ENCODE peak calls at places on chromosomes 5 and 9, in five cellular contexts. One of them, this sample, is unnamed.

GRCh38 chr5:115116001-115116400 is 53.7 kb downstream of the TRIM36 start:
- DNase-seq in cerebellar cortex: no peak
- DNase-seq in GM13977: no peak
- DNase-seq in activated T-helper 1 cell treated with anti-CD3 and anti-CD28 coated beads, Interleukin-12 subunit alpha, Interleukin-12 subunit beta, Interleukin-2, Interleukin-4 antibody, amounts not matched to agents 30 ng/mL and 10 ng/mL and 1 ng/mL, durations not matched to agents 14 hours and 24 hours and 36 hours: no peak
- DNase-seq in C1 segment of cervical spinal cord: no peak
- DNase-seq in this sample: no peak

GRCh38 chr5:146331257-146331822 is 7.3 kb upstream of the POU4F3 start:
- DNase-seq in cerebellar cortex: no peak
- DNase-seq in activated T-helper 1 cell treated with anti-CD3 and anti-CD28 coated beads, Interleukin-12 subunit alpha, Interleukin-12 subunit beta, Interleukin-2, Interleukin-4 antibody, amounts not matched to agents 30 ng/mL and 10 ng/mL and 1 ng/mL, durations not matched to agents 14 hours and 24 hours and 36 hours: no peak
- DNase-seq in GM13977: no peak
- DNase-seq in C1 segment of cervical spinal cord: no peak
- DNase-seq in this sample: no peak

GRCh38 chr5:147751156-147751830 is 31.2 kb downstream of the JAKMIP2 start:
- DNase-seq in C1 segment of cervical spinal cord: no peak
- DNase-seq in activated T-helper 1 cell treated with anti-CD3 and anti-CD28 coated beads, Interleukin-12 subunit alpha, Interleukin-12 subunit beta, Interleukin-2, Interleukin-4 antibody, amounts not matched to agents 30 ng/mL and 10 ng/mL and 1 ng/mL, durations not matched to agents 14 hours and 24 hours and 36 hours: no peak
- DNase-seq in cerebellar cortex: no peak
- DNase-seq in GM13977: no peak
- DNase-seq in this sample: no peak

GRCh38 chr5:17000296-17000939 is 64.3 kb upstream of the MYO10 start:
- DNase-seq in activated T-helper 1 cell treated with anti-CD3 and anti-CD28 coated beads, Interleukin-12 subunit alpha, Interleukin-12 subunit beta, Interleukin-2, Interleukin-4 antibody, amounts not matched to agents 30 ng/mL and 10 ng/mL and 1 ng/mL, durations not matched to agents 14 hours and 24 hours and 36 hours: no peak
- DNase-seq in cerebellar cortex: no peak
- DNase-seq in C1 segment of cervical spinal cord: no peak
- DNase-seq in GM13977: no peak
- DNase-seq in this sample: peak; percentile 90

GRCh38 chr5:72241346-72242003 is 78.6 kb downstream of the MRPS27 start:
- DNase-seq in activated T-helper 1 cell treated with anti-CD3 and anti-CD28 coated beads, Interleukin-12 subunit alpha, Interleukin-12 subunit beta, Interleukin-2, Interleukin-4 antibody, amounts not matched to agents 30 ng/mL and 10 ng/mL and 1 ng/mL, durations not matched to agents 14 hours and 24 hours and 36 hours: no peak
- DNase-seq in GM13977: no peak
- DNase-seq in cerebellar cortex: peak; percentile 67
- DNase-seq in C1 segment of cervical spinal cord: peak; percentile 47
- DNase-seq in this sample: no peak

GRCh38 chr9:126337690-126338426 is 11.2 kb downstream of the MVB12B start:
- DNase-seq in cerebellar cortex: peak; percentile 10
- DNase-seq in C1 segment of cervical spinal cord: peak; percentile 54
- DNase-seq in activated T-helper 1 cell treated with anti-CD3 and anti-CD28 coated beads, Interleukin-12 subunit alpha, Interleukin-12 subunit beta, Interleukin-2, Interleukin-4 antibody, amounts not matched to agents 30 ng/mL and 10 ng/mL and 1 ng/mL, durations not matched to agents 14 hours and 24 hours and 36 hours: no peak
- DNase-seq in GM13977: no peak
- DNase-seq in this sample: no peak

GRCh38 chr5:162488077-162488476 is 420.5 kb downstream of the GABRG2 start:
- DNase-seq in activated T-helper 1 cell treated with anti-CD3 and anti-CD28 coated beads, Interleukin-12 subunit alpha, Interleukin-12 subunit beta, Interleukin-2, Interleukin-4 antibody, amounts not matched to agents 30 ng/mL and 10 ng/mL and 1 ng/mL, durations not matched to agents 14 hours and 24 hours and 36 hours: no peak
- DNase-seq in cerebellar cortex: no peak
- DNase-seq in C1 segment of cervical spinal cord: no peak
- DNase-seq in GM13977: no peak
- DNase-seq in this sample: no peak

GRCh38 chr5:401216-402034 is 41.6 kb upstream of the EXOC3 start:
- DNase-seq in cerebellar cortex: no peak
- DNase-seq in C1 segment of cervical spinal cord: no peak
- DNase-seq in activated T-helper 1 cell treated with anti-CD3 and anti-CD28 coated beads, Interleukin-12 subunit alpha, Interleukin-12 subunit beta, Interleukin-2, Interleukin-4 antibody, amounts not matched to agents 30 ng/mL and 10 ng/mL and 1 ng/mL, durations not matched to agents 14 hours and 24 hours and 36 hours: no peak
- DNase-seq in GM13977: peak; percentile 15
- DNase-seq in this sample: no peak

GRCh38 chr5:43729846-43730478 is 127.0 kb downstream of the NNT start:
- DNase-seq in cerebellar cortex: peak; percentile 22
- DNase-seq in GM13977: no peak
- DNase-seq in C1 segment of cervical spinal cord: no peak
- DNase-seq in activated T-helper 1 cell treated with anti-CD3 and anti-CD28 coated beads, Interleukin-12 subunit alpha, Interleukin-12 subunit beta, Interleukin-2, Interleukin-4 antibody, amounts not matched to agents 30 ng/mL and 10 ng/mL and 1 ng/mL, durations not matched to agents 14 hours and 24 hours and 36 hours: no peak
- DNase-seq in this sample: peak; percentile 7

GRCh38 chr9:89880161-89880560 is 275.3 kb downstream of the GADD45G start:
- DNase-seq in C1 segment of cervical spinal cord: no peak
- DNase-seq in GM13977: no peak
- DNase-seq in cerebellar cortex: no peak
- DNase-seq in activated T-helper 1 cell treated with anti-CD3 and anti-CD28 coated beads, Interleukin-12 subunit alpha, Interleukin-12 subunit beta, Interleukin-2, Interleukin-4 antibody, amounts not matched to agents 30 ng/mL and 10 ng/mL and 1 ng/mL, durations not matched to agents 14 hours and 24 hours and 36 hours: no peak
- DNase-seq in this sample: no peak

GRCh38 chr9:119167876-119168275 is 201.4 kb downstream of the BRINP1 start:
- DNase-seq in C1 segment of cervical spinal cord: no peak
- DNase-seq in cerebellar cortex: no peak
- DNase-seq in activated T-helper 1 cell treated with anti-CD3 and anti-CD28 coated beads, Interleukin-12 subunit alpha, Interleukin-12 subunit beta, Interleukin-2, Interleukin-4 antibody, amounts not matched to agents 30 ng/mL and 10 ng/mL and 1 ng/mL, durations not matched to agents 14 hours and 24 hours and 36 hours: no peak
- DNase-seq in GM13977: no peak
- DNase-seq in this sample: no peak

GRCh38 chr5:74149395-74149794 is 491.1 kb downstream of the ENC1 start:
- DNase-seq in activated T-helper 1 cell treated with anti-CD3 and anti-CD28 coated beads, Interleukin-12 subunit alpha, Interleukin-12 subunit beta, Interleukin-2, Interleukin-4 antibody, amounts not matched to agents 30 ng/mL and 10 ng/mL and 1 ng/mL, durations not matched to agents 14 hours and 24 hours and 36 hours: no peak
- DNase-seq in GM13977: no peak
- DNase-seq in C1 segment of cervical spinal cord: no peak
- DNase-seq in cerebellar cortex: no peak
- DNase-seq in this sample: peak; percentile 53

GRCh38 chr9:6889868-6890267 is 132.1 kb downstream of the KDM4C start:
- DNase-seq in GM13977: no peak
- DNase-seq in C1 segment of cervical spinal cord: no peak
- DNase-seq in activated T-helper 1 cell treated with anti-CD3 and anti-CD28 coated beads, Interleukin-12 subunit alpha, Interleukin-12 subunit beta, Interleukin-2, Interleukin-4 antibody, amounts not matched to agents 30 ng/mL and 10 ng/mL and 1 ng/mL, durations not matched to agents 14 hours and 24 hours and 36 hours: no peak
- DNase-seq in cerebellar cortex: no peak
- DNase-seq in this sample: no peak

GRCh38 chr9:92715488-92716231 is 45.7 kb upstream of the IPPK start:
- DNase-seq in activated T-helper 1 cell treated with anti-CD3 and anti-CD28 coated beads, Interleukin-12 subunit alpha, Interleukin-12 subunit beta, Interleukin-2, Interleukin-4 antibody, amounts not matched to agents 30 ng/mL and 10 ng/mL and 1 ng/mL, durations not matched to agents 14 hours and 24 hours and 36 hours: no peak
- DNase-seq in C1 segment of cervical spinal cord: no peak
- DNase-seq in GM13977: peak; percentile 6
- DNase-seq in cerebellar cortex: no peak
- DNase-seq in this sample: peak; percentile 20

GRCh38 chr5:91378683-91379601 is 4.2 kb downstream of the ARRDC3 start:
- DNase-seq in cerebellar cortex: no peak
- DNase-seq in GM13977: no peak
- DNase-seq in activated T-helper 1 cell treated with anti-CD3 and anti-CD28 coated beads, Interleukin-12 subunit alpha, Interleukin-12 subunit beta, Interleukin-2, Interleukin-4 antibody, amounts not matched to agents 30 ng/mL and 10 ng/mL and 1 ng/mL, durations not matched to agents 14 hours and 24 hours and 36 hours: no peak
- DNase-seq in C1 segment of cervical spinal cord: no peak
- DNase-seq in this sample: no peak

GRCh38 chr5:54207566-54207965 is 102.8 kb downstream of the ARL15 start:
- DNase-seq in C1 segment of cervical spinal cord: no peak
- DNase-seq in cerebellar cortex: no peak
- DNase-seq in activated T-helper 1 cell treated with anti-CD3 and anti-CD28 coated beads, Interleukin-12 subunit alpha, Interleukin-12 subunit beta, Interleukin-2, Interleukin-4 antibody, amounts not matched to agents 30 ng/mL and 10 ng/mL and 1 ng/mL, durations not matched to agents 14 hours and 24 hours and 36 hours: no peak
- DNase-seq in GM13977: no peak
- DNase-seq in this sample: no peak

GRCh38 chr9:103991001-103991400 is 103.1 kb upstream of the SMC2 start:
- DNase-seq in C1 segment of cervical spinal cord: no peak
- DNase-seq in activated T-helper 1 cell treated with anti-CD3 and anti-CD28 coated beads, Interleukin-12 subunit alpha, Interleukin-12 subunit beta, Interleukin-2, Interleukin-4 antibody, amounts not matched to agents 30 ng/mL and 10 ng/mL and 1 ng/mL, durations not matched to agents 14 hours and 24 hours and 36 hours: no peak
- DNase-seq in cerebellar cortex: no peak
- DNase-seq in GM13977: no peak
- DNase-seq in this sample: no peak

GRCh38 chr9:78781681-78782080 is 484.8 kb downstream of the PSAT1 start:
- DNase-seq in GM13977: no peak
- DNase-seq in cerebellar cortex: peak; percentile 53
- DNase-seq in C1 segment of cervical spinal cord: no peak
- DNase-seq in activated T-helper 1 cell treated with anti-CD3 and anti-CD28 coated beads, Interleukin-12 subunit alpha, Interleukin-12 subunit beta, Interleukin-2, Interleukin-4 antibody, amounts not matched to agents 30 ng/mL and 10 ng/mL and 1 ng/mL, durations not matched to agents 14 hours and 24 hours and 36 hours: no peak
- DNase-seq in this sample: no peak

GRCh38 chr9:92637331-92637730 is 32.6 kb downstream of the IPPK start:
- DNase-seq in C1 segment of cervical spinal cord: no peak
- DNase-seq in activated T-helper 1 cell treated with anti-CD3 and anti-CD28 coated beads, Interleukin-12 subunit alpha, Interleukin-12 subunit beta, Interleukin-2, Interleukin-4 antibody, amounts not matched to agents 30 ng/mL and 10 ng/mL and 1 ng/mL, durations not matched to agents 14 hours and 24 hours and 36 hours: no peak
- DNase-seq in cerebellar cortex: no peak
- DNase-seq in GM13977: no peak
- DNase-seq in this sample: no peak

GRCh38 chr5:158812381-158812780 is 287.3 kb downstream of the EBF1 start:
- DNase-seq in GM13977: no peak
- DNase-seq in activated T-helper 1 cell treated with anti-CD3 and anti-CD28 coated beads, Interleukin-12 subunit alpha, Interleukin-12 subunit beta, Interleukin-2, Interleukin-4 antibody, amounts not matched to agents 30 ng/mL and 10 ng/mL and 1 ng/mL, durations not matched to agents 14 hours and 24 hours and 36 hours: peak; percentile 20
- DNase-seq in cerebellar cortex: no peak
- DNase-seq in C1 segment of cervical spinal cord: no peak
- DNase-seq in this sample: no peak

GRCh38 chr9:16417749-16418148 is 452.7 kb downstream of the BNC2 start:
- DNase-seq in cerebellar cortex: no peak
- DNase-seq in GM13977: no peak
- DNase-seq in C1 segment of cervical spinal cord: no peak
- DNase-seq in activated T-helper 1 cell treated with anti-CD3 and anti-CD28 coated beads, Interleukin-12 subunit alpha, Interleukin-12 subunit beta, Interleukin-2, Interleukin-4 antibody, amounts not matched to agents 30 ng/mL and 10 ng/mL and 1 ng/mL, durations not matched to agents 14 hours and 24 hours and 36 hours: no peak
- DNase-seq in this sample: no peak

GRCh38 chr5:147743686-147744332 is 38.7 kb downstream of the JAKMIP2 start:
- DNase-seq in C1 segment of cervical spinal cord: no peak
- DNase-seq in activated T-helper 1 cell treated with anti-CD3 and anti-CD28 coated beads, Interleukin-12 subunit alpha, Interleukin-12 subunit beta, Interleukin-2, Interleukin-4 antibody, amounts not matched to agents 30 ng/mL and 10 ng/mL and 1 ng/mL, durations not matched to agents 14 hours and 24 hours and 36 hours: no peak
- DNase-seq in GM13977: no peak
- DNase-seq in cerebellar cortex: peak; percentile 89
- DNase-seq in this sample: no peak

GRCh38 chr9:75664597-75664996 is 225.9 kb upstream of the PCSK5 start:
- DNase-seq in cerebellar cortex: no peak
- DNase-seq in C1 segment of cervical spinal cord: no peak
- DNase-seq in activated T-helper 1 cell treated with anti-CD3 and anti-CD28 coated beads, Interleukin-12 subunit alpha, Interleukin-12 subunit beta, Interleukin-2, Interleukin-4 antibody, amounts not matched to agents 30 ng/mL and 10 ng/mL and 1 ng/mL, durations not matched to agents 14 hours and 24 hours and 36 hours: no peak
- DNase-seq in GM13977: no peak
- DNase-seq in this sample: no peak

GRCh38 chr5:142654578-142655042 is 31.3 kb downstream of the FGF1 start:
- DNase-seq in GM13977: no peak
- DNase-seq in cerebellar cortex: peak; percentile 60
- DNase-seq in activated T-helper 1 cell treated with anti-CD3 and anti-CD28 coated beads, Interleukin-12 subunit alpha, Interleukin-12 subunit beta, Interleukin-2, Interleukin-4 antibody, amounts not matched to agents 30 ng/mL and 10 ng/mL and 1 ng/mL, durations not matched to agents 14 hours and 24 hours and 36 hours: no peak
- DNase-seq in C1 segment of cervical spinal cord: no peak
- DNase-seq in this sample: no peak

This sample was measured in AG09319.